ENCODE peak calls at places on chromosomes 4 and X, in nine cellular contexts. D is sigmoid colon, U is heart left ventricle, Y is mucosa of descending colon, Z is body of pancreas, T is tibial nerve, K is A673, S is cardiac muscle cell, Q is neural progenitor cell. V is an unnamed sample.

GRCh38 chr4:124997124-124997523 is 284.6 kb upstream of the ANKRD50 start:
- DNase-seq in U (no peak), S (no peak), Q (no peak), Y (no peak), K (no peak), T (no peak), D (no peak), Z (no peak), V (no peak)

GRCh38 chr4:184653650-184654049 is 4.1 kb downstream of the PRIMPOL start:
- DNase-seq in K (peak; percentile 41), Y (no peak), Z (no peak), S (no peak), D (no peak), Q (no peak), U (no peak), T (no peak), V (no peak)

GRCh38 chrX:12878536-12878935 is 11.7 kb downstream of the TLR7 start:
- DNase-seq in S (no peak), T (no peak), Z (no peak), Q (no peak), K (no peak), D (no peak), U (no peak), Y (no peak), V (no peak)

GRCh38 chr4:126123933-126124332 is 809.2 kb downstream of the FAT4 start:
- DNase-seq in U (no peak), S (no peak), D (no peak), Y (no peak), K (no peak), Z (no peak), Q (no peak), T (no peak), V (no peak)

GRCh38 chrX:154526901-154527675 is 11.1 kb upstream of the FAM3A start:
- DNase-seq in Z (peak; percentile 75), D (peak; percentile 91), T (peak; percentile 61), K (peak; percentile 82), S (peak; percentile 75), U (peak; percentile 73), Q (peak; percentile 88), Y (peak; percentile 87), V (peak; percentile 82)

GRCh38 chr4:142091085-142091513 is 454.7 kb downstream of the IL15 start:
- DNase-seq in D (no peak), Y (no peak), T (no peak), K (no peak), S (no peak), Z (no peak), Q (no peak), U (no peak), V (no peak)

GRCh38 chrX:68710870-68711576 is 63.6 kb downstream of the STARD8 start:
- DNase-seq in S (peak; percentile 69), Z (peak; percentile 45), U (peak; percentile 57), Q (peak; percentile 68), K (peak; percentile 16), D (peak; percentile 77), Y (peak; percentile 21), T (no peak), V (no peak)

GRCh38 chr4:143184217-143184502 is 557 bp upstream of the USP38 start:
- DNase-seq in D (no peak), Y (no peak), K (no peak), S (no peak), T (no peak), Z (no peak), Q (no peak), U (no peak), V (no peak)

GRCh38 chr4:143084566-143084965 is 100.2 kb upstream of the USP38 start:
- DNase-seq in Y (no peak), U (no peak), S (no peak), Q (no peak), D (no peak), Z (no peak), K (no peak), T (no peak), V (no peak)

GRCh38 chr4:138981930-138982390 is 33.6 kb upstream of the NOCT start:
- DNase-seq in Q (no peak), K (no peak), Y (peak; percentile 26), T (no peak), S (no peak), Z (no peak), D (peak; percentile 72), U (peak; percentile 37), V (peak; percentile 48)

GRCh38 chr4:5186584-5187170 is 135.4 kb downstream of the STK32B start:
- DNase-seq in Z (no peak), Q (no peak), U (no peak), Y (no peak), T (no peak), K (no peak), S (no peak), D (no peak), V (no peak)

GRCh38 chr4:183141997-183142396 is 42.9 kb downstream of the WWC2 start:
- DNase-seq in K (no peak), Q (no peak), S (no peak), U (no peak), T (no peak), Z (no peak), Y (no peak), D (no peak), V (no peak)

GRCh38 chrX:68880846-68881513 is 52.2 kb downstream of the EFNB1 start:
- DNase-seq in Q (peak; percentile 88), T (no peak), S (peak; percentile 34), D (no peak), Y (no peak), U (no peak), Z (no peak), K (no peak), V (no peak)

GRCh38 chrX:42739258-42739657 is 38.7 kb downstream of the PPP1R2C start:
- DNase-seq in K (no peak), S (no peak), D (no peak), Y (no peak), Q (no peak), Z (no peak), T (no peak), U (no peak), V (no peak)

DNA sequence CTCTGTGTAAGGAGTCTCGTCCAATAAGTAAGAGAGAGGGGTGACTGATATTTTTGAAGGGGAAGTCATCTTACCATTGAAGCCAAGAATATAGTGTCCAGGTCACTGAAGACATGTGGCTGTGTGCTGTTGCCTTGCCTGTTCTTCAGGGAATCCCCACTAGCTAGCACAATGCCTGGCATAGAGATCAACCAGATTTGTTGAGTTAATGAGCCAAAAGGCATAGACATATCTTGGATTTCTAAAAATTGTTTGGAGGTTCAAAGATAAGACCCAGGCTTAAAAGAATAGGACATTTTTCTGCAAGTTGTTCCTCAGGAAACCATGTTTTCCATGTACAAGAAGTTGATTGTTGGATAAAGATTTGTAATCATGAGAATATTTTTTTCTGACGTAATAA is 119.3 kb upstream of the DKK2 start:
- DNase-seq in K (no peak), U (no peak), S (no peak), Q (no peak), T (no peak), Z (no peak), Y (no peak), D (no peak), V (no peak)
- H3K4me1 ChIP-seq in K (peaks cover 68% of the 10 kb centered on the region), U (no peaks in the 10 kb centered on the region), S (peaks cover 4% of the 10 kb centered on the region), Q (peaks cover 7% of the 10 kb centered on the region), T (no peaks in the 10 kb centered on the region), Z (no peaks in the 10 kb centered on the region), Y (no peaks in the 10 kb centered on the region), D (no peaks in the 10 kb centered on the region), V (no peaks in the 10 kb centered on the region)

GRCh38 chr4:130361616-130362015 is 1265.7 kb downstream of the C4orf33 start:
- DNase-seq in Z (no peak), S (no peak), Q (no peak), D (no peak), K (no peak), Y (no peak), U (no peak), T (no peak), V (no peak)

GRCh38 chr4:130356873-130357272 is 1260.9 kb downstream of the C4orf33 start:
- DNase-seq in T (no peak), Q (no peak), Z (no peak), Y (no peak), U (no peak), S (no peak), D (no peak), K (no peak), V (no peak)

DNA sequence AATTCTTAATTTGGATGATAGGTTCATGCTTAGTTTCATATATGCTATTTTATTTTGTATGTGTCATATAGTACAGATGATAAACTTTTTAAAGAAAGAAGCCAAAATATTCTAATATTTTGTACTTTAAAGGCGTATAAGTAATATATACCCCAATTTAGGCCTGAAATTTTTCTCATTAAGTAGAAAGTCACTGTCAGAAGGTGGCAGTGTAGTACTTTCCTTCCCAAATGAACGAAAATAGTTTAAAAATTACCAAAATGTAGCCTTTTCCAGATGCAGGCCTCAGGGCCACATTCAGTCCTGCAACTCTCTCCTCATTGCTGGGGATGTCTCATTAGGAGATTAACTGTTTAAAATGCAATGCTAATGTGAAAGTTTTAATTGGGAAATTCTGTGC is 1263.6 kb downstream of the C4orf33 start:
- DNase-seq in Q (peak; percentile 24), S (no peak), Y (no peak), Z (no peak), D (no peak), K (peak; percentile 76), T (no peak), U (no peak), V (no peak)
- TF ChIP-seq CTCF in Q (peak; percentile 63), S (peak; percentile 45), Y (no peak), Z (peak; percentile 9), D (no peak), K (peak; percentile 68), T (no peak), U (no peak), V (no peak)

DNA sequence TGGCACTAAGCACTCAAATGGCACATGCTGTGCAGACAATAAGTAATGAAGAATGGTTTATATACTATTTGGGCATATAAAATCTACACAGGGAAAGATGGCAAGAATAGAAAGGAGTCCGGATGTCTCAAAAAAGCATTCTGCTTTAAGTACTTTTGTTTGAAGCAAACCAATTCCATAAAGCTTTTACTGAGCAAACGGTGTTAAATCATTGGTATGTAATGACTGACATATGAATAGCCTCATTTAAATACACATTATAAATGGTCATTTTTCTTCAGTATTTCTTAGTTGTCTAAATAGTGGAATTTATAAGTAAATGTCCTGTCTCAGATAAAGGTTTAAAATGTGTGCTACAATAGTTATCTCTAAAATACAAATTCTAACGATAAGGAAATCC is 6.0 kb downstream of the FBXO8 start:
- DNase-seq in Z (no peak), K (peak; percentile 10), D (no peak), Q (no peak), Y (no peak), T (no peak), U (no peak), S (no peak), V (no peak)
- H3K9me3 ChIP-seq in Z (no peaks in the 10 kb centered on the region), K (peaks cover 10% of the 10 kb centered on the region), D (no peaks in the 10 kb centered on the region), Q (no peaks in the 10 kb centered on the region), Y (no peaks in the 10 kb centered on the region), T (no peaks in the 10 kb centered on the region), U (peaks cover 8% of the 10 kb centered on the region), S (no peaks in the 10 kb centered on the region), V (no peaks in the 10 kb centered on the region)

DNA sequence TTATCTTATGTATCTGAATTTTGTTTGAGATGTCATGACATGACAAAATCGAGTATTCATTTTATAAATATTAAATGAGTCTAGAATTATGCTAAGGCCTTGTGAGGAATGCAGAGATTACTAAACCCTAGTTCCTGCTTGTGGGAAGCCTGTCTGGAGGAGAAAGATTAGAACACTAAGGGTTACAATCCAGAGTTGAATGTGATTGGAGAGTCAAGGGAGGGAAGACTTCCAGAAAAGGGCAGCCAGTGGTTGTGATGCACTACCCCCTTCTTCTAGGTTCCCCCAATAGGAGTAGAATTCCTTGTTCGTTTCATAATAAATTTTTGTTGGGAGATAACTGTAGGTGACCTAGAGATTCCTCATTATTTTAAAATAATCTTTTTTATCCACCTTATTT is 141.1 kb downstream of the AFF1 start:
- DNase-seq in Y (no peak), Q (no peak), K (no peak), U (no peak), Z (no peak), D (no peak), S (no peak), T (no peak), V (no peak)
- H3K4me1 ChIP-seq in Y (peaks cover 31% of the 10 kb centered on the region), Q (peaks cover 40% of the 10 kb centered on the region), K (peaks cover 57% of the 10 kb centered on the region), U (peaks cover 94% of the 10 kb centered on the region), Z (peaks cover 61% of the 10 kb centered on the region), D (peaks cover 100% of the 10 kb centered on the region), S (peaks cover 31% of the 10 kb centered on the region), T (no peaks in the 10 kb centered on the region), V (peaks cover 11% of the 10 kb centered on the region)